ENCODE peak calls at places on chromosome 4, in nine cellular contexts. K is esophagus squamous epithelium, P is kidney epithelial cell, I is ovary, M is A673, L is aorta, V is neural progenitor cell, Q is pancreas, H is fibroblast of lung. O is an unnamed sample.

GRCh38 chr4:6463311-6464289 is 8.8 kb downstream of the PPP2R2C start:
- DNase-seq in K (no peak), P (no peak), I (no peak), M (no peak), L (peak; percentile 32), V (peak; percentile 28), Q (no peak), H (no peak), O (no peak)

GRCh38 chr4:16067515-16067914 is 16.3 kb downstream of the PROM1 start:
- DNase-seq in K (no peak), P (no peak), I (no peak), M (no peak), L (no peak), V (no peak), Q (peak; percentile 60), H (no peak), O (no peak)

GRCh38 chr4:178970433-178971140 is 1528.3 kb upstream of the AGA start:
- DNase-seq in K (no peak), P (no peak), I (no peak), M (no peak), L (no peak), V (no peak), Q (no peak), H (peak; percentile 10), O (no peak)

GRCh38 chr4:39719804-39720580 is 22.1 kb downstream of the UBE2K start:
- DNase-seq in K (no peak), P (no peak), I (no peak), M (no peak), L (no peak), V (no peak), Q (no peak), H (no peak), O (no peak)

GRCh38 chr4:42637861-42638260 is 19.0 kb downstream of the ATP8A1 start:
- DNase-seq in K (no peak), P (no peak), I (no peak), M (no peak), L (no peak), V (no peak), Q (no peak), H (no peak), O (no peak)

GRCh38 chr4:105348719-105349118 is 125.1 kb downstream of the PPA2 start:
- DNase-seq in K (no peak), P (no peak), I (no peak), M (no peak), L (no peak), V (no peak), Q (no peak), H (no peak), O (no peak)

GRCh38 chr4:143384381-143384994 is 47.8 kb downstream of the GAB1 start:
- DNase-seq in K (no peak), P (no peak), I (no peak), M (no peak), L (no peak), V (no peak), Q (no peak), H (peak; percentile 84), O (no peak)

GRCh38 chr4:119026662-119027444 is 108.8 kb upstream of the MYOZ2 start:
- DNase-seq in K (no peak), P (no peak), I (peak; percentile 51), M (no peak), L (peak; percentile 76), V (no peak), Q (no peak), H (no peak), O (peak; percentile 52)

GRCh38 chr4:103934178-103934789 is 214.5 kb upstream of the TACR3 start:
- DNase-seq in K (no peak), P (no peak), I (no peak), M (peak; percentile 62), L (no peak), V (peak; percentile 72), Q (no peak), H (peak; percentile 55), O (no peak)

GRCh38 chr4:152327606-152328453 is 208.1 kb downstream of the FBXW7 start:
- DNase-seq in K (no peak), P (no peak), I (no peak), M (peak; percentile 40), L (no peak), V (no peak), Q (no peak), H (no peak), O (no peak)

GRCh38 chr4:86582453-86582852 is 11.7 kb upstream of the PTPN13 start:
- DNase-seq in K (no peak), P (peak; percentile 56), I (no peak), M (peak; percentile 59), L (no peak), V (no peak), Q (peak; percentile 13), H (peak; percentile 8), O (no peak)

DNA sequence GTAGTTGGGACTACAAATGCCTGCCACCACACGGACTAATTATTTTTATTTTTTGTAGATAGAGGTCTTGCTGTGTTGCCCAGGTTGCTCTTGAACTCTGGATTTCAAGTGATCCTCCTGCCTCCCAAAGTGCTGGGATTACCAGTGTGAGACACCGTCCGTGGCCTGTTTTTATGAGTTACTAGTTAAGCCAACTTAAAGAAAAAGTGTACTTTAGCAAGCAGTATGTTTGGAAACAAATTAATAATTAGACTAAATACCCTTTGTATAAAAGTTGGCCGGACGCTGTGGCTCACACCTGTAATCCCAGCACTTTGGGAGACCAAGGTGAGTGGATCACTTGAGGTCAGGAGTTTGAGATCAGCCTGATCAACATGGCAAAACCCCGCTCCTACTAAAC is 14.2 kb upstream of the PTPN13 start:
- DNase-seq in K (no peak), P (no peak), I (no peak), M (no peak), L (no peak), V (no peak), Q (no peak), H (no peak), O (no peak)
- H3K36me3 ChIP-seq in K (no peaks in the 10 kb centered on the region), P (no peaks in the 10 kb centered on the region), I (no peaks in the 10 kb centered on the region), M (no peaks in the 10 kb centered on the region), L (no peaks in the 10 kb centered on the region), V (peaks cover 6% of the 10 kb centered on the region), Q (no peaks in the 10 kb centered on the region), H (no peaks in the 10 kb centered on the region), O (no peaks in the 10 kb centered on the region)

GRCh38 chr4:17809667-17810066 is 890 bp downstream of the DCAF16 start:
- DNase-seq in K (no peak), P (no peak), I (no peak), M (no peak), L (no peak), V (no peak), Q (no peak), H (no peak), O (no peak)
- H3K36me3 ChIP-seq in K (no peaks in the 10 kb centered on the region), P (no peaks in the 10 kb centered on the region), I (no peaks in the 10 kb centered on the region), M (peaks cover 36% of the 10 kb centered on the region), L (peaks cover 2% of the 10 kb centered on the region), V (peaks cover 22% of the 10 kb centered on the region), Q (peaks cover under 1% of the 10 kb centered on the region), H (no peaks in the 10 kb centered on the region), O (no peaks in the 10 kb centered on the region)

DNA sequence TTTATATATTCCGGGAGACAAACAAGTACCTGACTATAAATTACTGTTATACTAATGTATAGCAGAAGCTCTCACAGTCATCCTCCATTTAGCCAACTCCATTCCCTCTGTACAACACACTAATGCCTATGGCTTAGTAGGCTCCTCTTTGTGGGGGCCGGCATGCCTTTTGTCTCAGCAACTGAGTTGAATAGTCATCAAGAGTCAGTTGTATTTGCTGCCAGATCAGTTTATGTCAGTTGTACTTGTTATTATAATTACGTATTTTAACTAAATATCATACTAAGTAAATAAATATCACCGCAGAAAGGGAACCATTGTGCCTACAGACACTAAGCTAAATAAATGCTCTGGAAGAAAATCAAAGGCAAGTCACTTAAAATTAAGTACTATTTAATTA is 9.9 kb downstream of the PRMT9 start:
- DNase-seq in K (no peak), P (no peak), I (no peak), M (no peak), L (no peak), V (peak; percentile 8), Q (no peak), H (peak; percentile 59), O (no peak)
- H3K36me3 ChIP-seq in K (no peaks in the 10 kb centered on the region), P (no peaks in the 10 kb centered on the region), I (no peaks in the 10 kb centered on the region), M (no peaks in the 10 kb centered on the region), L (no peaks in the 10 kb centered on the region), V (peaks cover 12% of the 10 kb centered on the region), Q (no peaks in the 10 kb centered on the region), H (no peaks in the 10 kb centered on the region), O (no peaks in the 10 kb centered on the region)

DNA sequence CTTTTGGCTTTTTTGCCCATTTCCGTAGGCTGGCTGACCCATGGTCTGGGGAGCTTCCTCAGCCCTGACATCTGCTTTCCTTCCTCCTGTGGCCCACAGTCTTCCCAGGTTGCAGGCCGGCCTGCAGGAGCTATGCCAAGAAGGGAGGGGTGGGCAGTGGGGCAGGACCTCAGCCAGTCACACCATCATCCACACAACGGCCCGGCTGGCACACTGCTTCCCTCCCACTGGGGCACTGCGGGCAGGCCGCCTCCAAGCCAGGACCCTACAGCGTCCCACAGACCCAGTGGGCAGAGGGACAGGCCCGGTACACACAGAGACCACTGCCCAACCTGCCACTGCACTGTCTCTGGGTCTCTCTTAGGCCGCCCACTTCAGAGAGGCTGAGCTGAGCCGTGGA is 38.0 kb downstream of the CTBP1 start:
- DNase-seq in K (no peak), P (no peak), I (peak; percentile 56), M (no peak), L (peak; percentile 75), V (no peak), Q (peak; percentile 26), H (no peak), O (no peak)
- H3K36me3 ChIP-seq in K (peaks cover 33% of the 10 kb centered on the region), P (no peaks in the 10 kb centered on the region), I (no peaks in the 10 kb centered on the region), M (peaks cover 45% of the 10 kb centered on the region), L (peaks cover 9% of the 10 kb centered on the region), V (no peaks in the 10 kb centered on the region), Q (peaks cover 38% of the 10 kb centered on the region), H (peaks cover 37% of the 10 kb centered on the region), O (no peaks in the 10 kb centered on the region)

DNA sequence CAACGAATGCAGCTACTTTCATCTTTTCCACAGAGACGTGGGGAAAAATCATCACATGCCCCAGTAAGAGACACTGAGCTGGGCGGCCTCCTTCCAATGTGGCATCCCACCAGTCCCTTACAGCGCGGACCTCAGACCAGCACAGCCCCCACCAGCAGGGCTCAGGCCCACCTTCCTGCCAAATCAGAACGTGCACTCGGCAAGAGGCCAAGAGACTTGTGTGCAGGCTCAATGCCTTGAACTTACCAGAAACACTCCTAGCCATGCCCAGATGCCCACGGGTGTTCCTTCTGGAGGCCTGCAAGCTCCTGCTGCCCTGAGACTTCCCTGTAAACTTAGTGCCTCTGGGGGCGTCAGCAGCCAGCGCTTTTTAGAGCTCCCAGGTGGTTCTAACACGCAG is 31.2 kb downstream of the WDR1 start:
- DNase-seq in K (no peak), P (no peak), I (peak; percentile 28), M (no peak), L (peak; percentile 73), V (no peak), Q (no peak), H (no peak), O (peak; percentile 28)
- H3K36me3 ChIP-seq in K (peaks cover 87% of the 10 kb centered on the region), P (peaks cover 6% of the 10 kb centered on the region), I (no peaks in the 10 kb centered on the region), M (peaks cover 62% of the 10 kb centered on the region), L (peaks cover 34% of the 10 kb centered on the region), V (no peaks in the 10 kb centered on the region), Q (peaks cover 80% of the 10 kb centered on the region), H (peaks cover 72% of the 10 kb centered on the region), O (no peaks in the 10 kb centered on the region)

GRCh38 chr4:86522349-86522748 is 71.8 kb upstream of the PTPN13 start:
- DNase-seq in K (no peak), P (no peak), I (no peak), M (no peak), L (no peak), V (no peak), Q (no peak), H (peak; percentile 45), O (no peak)
- H3K36me3 ChIP-seq in K (no peaks in the 10 kb centered on the region), P (no peaks in the 10 kb centered on the region), I (no peaks in the 10 kb centered on the region), M (no peaks in the 10 kb centered on the region), L (no peaks in the 10 kb centered on the region), V (peaks cover 12% of the 10 kb centered on the region), Q (no peaks in the 10 kb centered on the region), H (no peaks in the 10 kb centered on the region), O (no peaks in the 10 kb centered on the region)

O was measured in uterus.